ENCODE peak calls at places on chromosomes 5 and 9, in seven cellular contexts. F is activated naive CD8-positive, alpha-beta T cell treated with anti-CD3 and anti-CD28 coated beads for 36 hours; M is T-helper 9 cell; N is NCI-H1092 treated with DMSO at 0.1 percent for 48 hours; X is lower lobe of right lung; T is choroid plexus epithelial cell; V is prostate gland. C is an unnamed sample.

GRCh38 chr5:61229416-61229815 is 67.1 kb upstream of the SMIM15 start:
- DNase-seq in F (no peak), M (no peak), N (no peak), X (no peak), T (peak), V (no peak), C (no peak)

GRCh38 chr5:3266861-3267260 is 328.8 kb upstream of the IRX1 start:
- DNase-seq in F (no peak), M (no peak), N (no peak), X (no peak), T (no peak), V (no peak), C (no peak)

GRCh38 chr9:114098021-114098659 is 952 bp downstream of the KIF12 start:
- DNase-seq in F (peak), M (no peak), N (no peak), X (peak), T (no peak), V (peak), C (peak)

GRCh38 chr9:124527781-124528180 is 20.6 kb upstream of the NR5A1 start:
- DNase-seq in F (no peak), M (no peak), N (no peak), X (no peak), T (peak), V (no peak), C (no peak)

GRCh38 chr5:61332369-61332745 is 299 bp downstream of the ZSWIM6 start:
- DNase-seq in F (peak), M (peak), N (peak), X (peak), T (peak), V (peak), C (peak)

GRCh38 chr5:158392753-158393152 is 533.8 kb upstream of the CLINT1 start:
- DNase-seq in F (no peak), M (no peak), N (no peak), X (no peak), T (no peak), V (no peak), C (no peak)

GRCh38 chr5:107352576-107352975 is 318.2 kb downstream of the EFNA5 start:
- DNase-seq in F (no peak), M (no peak), N (no peak), X (no peak), T (no peak), V (no peak), C (no peak)

GRCh38 chr9:94553029-94553938 is 1.6 kb upstream of the PCAT7 start:
- DNase-seq in F (no peak), M (no peak), N (no peak), X (no peak), T (no peak), V (no peak), C (peak)

GRCh38 chr9:109652971-109653370 is 127.0 kb upstream of the PALM2AKAP2 start:
- DNase-seq in F (no peak), M (no peak), N (no peak), X (no peak), T (peak), V (no peak), C (no peak)

GRCh38 chr5:91288517-91288916 is 94.6 kb downstream of the ARRDC3 start:
- DNase-seq in F (no peak), M (no peak), N (no peak), X (no peak), T (no peak), V (no peak), C (no peak)

GRCh38 chr9:306907-307306 is 92.2 kb downstream of the DOCK8 start:
- DNase-seq in F (no peak), M (peak), N (no peak), X (no peak), T (no peak), V (no peak), C (peak)

GRCh38 chr5:163503106-163504090 is 2.0 kb upstream of the MAT2B start:
- DNase-seq in F (peak), M (no peak), N (no peak), X (peak), T (peak), V (peak), C (peak)

GRCh38 chr5:179300834-179301233 is 44.4 kb downstream of the ADAMTS2 start:
- DNase-seq in F (no peak), M (no peak), N (no peak), X (no peak), T (no peak), V (no peak), C (no peak)

GRCh38 chr5:138391859-138392386 is 39.4 kb downstream of the KDM3B start:
- DNase-seq in F (no peak), M (no peak), N (no peak), X (no peak), T (no peak), V (peak), C (no peak)

GRCh38 chr5:94693043-94693822 is 74.8 kb downstream of the SLF1 start:
- DNase-seq in F (no peak), M (no peak), N (peak), X (no peak), T (peak), V (no peak), C (no peak)

GRCh38 chr5:111143910-111144309 is 51.8 kb downstream of the WDR36 start:
- DNase-seq in F (no peak), M (no peak), N (no peak), X (no peak), T (peak), V (no peak), C (no peak)

GRCh38 chr5:96247097-96247675 is 185.9 kb downstream of the PCSK1 start:
- DNase-seq in F (no peak), M (no peak), N (no peak), X (no peak), T (no peak), V (peak), C (peak)

GRCh38 chr5:39102684-39103155 is 28.5 kb upstream of the RICTOR start:
- DNase-seq in F (no peak), M (no peak), N (no peak), X (no peak), T (peak), V (no peak), C (no peak)